ENCODE peak calls at places on chromosomes 6 and 20, in eight cellular contexts. C, F, S, G, V, N, T and D are unnamed samples. For H3K4me1, the result is how much of the 10 kb centered on the place peaks cover.

GRCh38 chr6:168087436-168088160 is 8.6 kb upstream of the FRMD1 start:
- DNase-seq in N (no peak), F (no peak), C (no peak), S (no peak), T (no peak), G (no peak), V (no peak), D (no peak)

GRCh38 chr6:167699141-167700036 is 127.3 kb upstream of the AFDN start:
- DNase-seq in F (peak), G (peak), C (peak), N (peak), S (no peak), T (no peak), V (no peak), D (peak)

GRCh38 chr20:1894471-1894950 is 696 bp upstream of the SIRPA start:
- DNase-seq in C (peak), G (peak), F (peak), N (no peak), S (peak), T (peak), V (peak), D (peak)

GRCh38 chr6:139472341-139473038 is 98.0 kb upstream of the CITED2 start:
- DNase-seq in T (no peak), V (no peak), S (no peak), N (no peak), C (peak), F (no peak), G (no peak), D (no peak)

GRCh38 chr6:126716012-126716411 is 376.1 kb downstream of the CENPW start:
- DNase-seq in F (no peak), V (no peak), T (no peak), G (no peak), C (no peak), S (no peak), N (no peak), D (no peak)

GRCh38 chr20:62618622-62619529 is 23.4 kb upstream of the SLCO4A1 start:
- DNase-seq in S (no peak), G (peak), V (no peak), T (no peak), C (no peak), F (no peak), N (no peak), D (no peak)

GRCh38 chr6:21426841-21427490 is 166.6 kb upstream of the SOX4 start:
- DNase-seq in F (no peak), G (no peak), V (no peak), S (no peak), T (no peak), N (no peak), C (peak), D (no peak)

GRCh38 chr6:138403324-138403800 is 661 bp upstream of the HEBP2 start:
- DNase-seq in V (peak), T (peak), F (peak), C (peak), N (peak), G (peak), S (no peak), D (peak)

GRCh38 chr6:101932704-101933103 is 539.2 kb downstream of the GRIK2 start:
- DNase-seq in G (no peak), V (no peak), F (no peak), T (no peak), N (no peak), S (no peak), C (no peak), D (no peak)

GRCh38 chr20:48745330-48745729 is 82.5 kb downstream of the PREX1 start:
- DNase-seq in C (peak), T (no peak), S (no peak), N (no peak), V (peak), G (no peak), F (no peak), D (no peak)
- H3K4me1 ChIP-seq in C (under half), T (under half), S (under half), N (under half), V (under half), G (under half), F (under half), D (under half)

DNA sequence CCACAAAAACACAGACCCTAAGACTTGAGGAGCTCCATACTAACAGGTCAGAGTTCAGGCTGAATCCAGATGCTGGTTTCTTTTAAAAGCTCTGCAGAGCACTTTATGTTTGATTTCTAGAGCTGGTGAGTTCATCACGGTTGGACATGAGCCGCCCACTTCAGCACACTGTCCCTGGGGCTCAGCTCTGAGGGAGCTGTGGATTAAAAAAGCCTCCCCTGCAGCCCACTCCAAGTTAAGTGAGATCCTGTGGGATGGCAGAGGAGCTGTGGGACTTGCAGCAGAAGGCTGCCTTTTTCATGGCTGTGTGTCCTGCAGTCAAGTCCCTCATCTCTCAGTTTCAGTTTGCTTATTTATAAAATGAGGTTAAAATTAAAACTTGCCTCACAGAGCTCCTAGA is 110.5 kb downstream of the FOXO3 start:
- DNase-seq in C (no peak), F (no peak), N (no peak), S (no peak), T (no peak), V (no peak), G (no peak), D (no peak)
- H3K4me1 ChIP-seq in C (under half), F (half or more), N (under half), S (under half), T (under half), V (under half), G (half or more), D (half or more)

GRCh38 chr6:129603731-129604130 is 106.2 kb downstream of the ARHGAP18 start:
- DNase-seq in F (no peak), G (no peak), N (no peak), V (no peak), T (no peak), C (no peak), S (no peak), D (no peak)
- H3K4me1 ChIP-seq in F (under half), G (under half), N (under half), V (under half), T (under half), C (under half), S (under half), D (under half)

GRCh38 chr20:36847009-36847709 is 28.8 kb upstream of the TLDC2 start:
- DNase-seq in F (peak), G (no peak), S (peak), V (no peak), N (no peak), T (no peak), C (peak), D (no peak)

GRCh38 chr20:36849333-36850065 is 26.4 kb upstream of the TLDC2 start:
- DNase-seq in S (no peak), F (no peak), G (no peak), N (no peak), T (no peak), V (no peak), C (no peak), D (no peak)

GRCh38 chr20:36848677-36849076 is 27.3 kb upstream of the TLDC2 start:
- DNase-seq in G (no peak), F (no peak), T (no peak), S (no peak), V (no peak), N (no peak), C (no peak), D (no peak)

GRCh38 chr20:36848078-36848660 is 27.8 kb upstream of the TLDC2 start:
- DNase-seq in G (no peak), F (no peak), C (peak), S (no peak), N (no peak), T (no peak), V (no peak), D (no peak)

GRCh38 chr20:36847710-36848040 is 28.3 kb upstream of the TLDC2 start:
- DNase-seq in T (no peak), N (no peak), G (no peak), V (no peak), F (no peak), C (no peak), S (no peak), D (no peak)
- H3K4me1 ChIP-seq in T (under half), N (under half), G (half or more), V (under half), F (half or more), C (under half), S (under half), D (half or more)

DNA sequence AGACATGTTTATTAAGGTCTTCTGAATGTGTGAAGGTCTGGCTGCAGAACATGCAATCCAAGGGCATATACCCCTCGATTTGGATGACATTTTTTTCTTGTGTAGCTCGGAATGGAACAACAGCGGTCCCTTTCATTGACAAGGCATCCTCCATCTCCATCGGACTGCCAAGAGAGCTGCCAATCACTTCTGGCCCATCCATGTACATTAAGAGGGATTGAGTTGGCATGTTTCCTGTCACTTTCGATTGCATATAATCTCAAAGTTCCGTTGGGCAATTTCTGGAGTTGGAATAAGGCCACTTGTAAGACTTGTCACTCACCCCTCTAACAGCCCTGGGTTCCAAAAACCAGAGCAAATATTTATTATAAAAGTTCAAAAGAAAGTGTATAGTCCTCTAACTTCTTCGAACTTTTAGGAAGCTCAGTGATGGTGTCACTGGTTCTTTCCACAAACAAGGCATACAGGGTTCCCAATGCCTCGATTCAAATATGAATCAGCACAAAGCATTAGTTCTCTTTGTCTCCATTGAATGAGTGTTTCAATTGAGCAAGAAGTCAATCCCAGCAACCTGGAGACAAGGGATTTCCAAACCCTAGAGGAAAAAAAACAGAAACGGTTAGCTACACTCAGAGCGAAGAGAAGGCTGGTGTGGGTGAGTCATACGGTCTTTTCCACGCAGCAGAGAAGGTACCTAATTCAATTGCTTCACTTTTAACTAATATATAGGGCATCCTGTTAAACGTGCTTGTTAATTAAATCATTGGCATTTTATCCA is 10.9 kb downstream of the ZNF217 start:
- DNase-seq in S (peak), T (peak), G (no peak), V (peak), F (peak), N (peak), C (peak), D (no peak)
- H3K4me1 ChIP-seq in S (under half), T (under half), G (half or more), V (half or more), F (half or more), N (half or more), C (under half), D (half or more)